ENCODE peak calls at places on chromosome 17, in seven cellular contexts. One of them, this sample, is unnamed.

GRCh38 chr17:45896803-45897693 is 2.7 kb downstream of the MAPT start:
- DNase-seq in uterus: no peak
- DNase-seq in AG09319: no peak
- DNase-seq in testis: no peak
- DNase-seq in progenitor cell of endocrine pancreas: no peak
- DNase-seq in lower leg skin: no peak
- DNase-seq in choroid plexus epithelial cell: no peak
- DNase-seq in this sample: no peak

GRCh38 chr17:51214920-51215319 is 44.9 kb downstream of the MBTD1 start:
- DNase-seq in progenitor cell of endocrine pancreas: no peak
- DNase-seq in testis: no peak
- DNase-seq in choroid plexus epithelial cell: peak
- DNase-seq in lower leg skin: no peak
- DNase-seq in AG09319: no peak
- DNase-seq in uterus: no peak
- DNase-seq in this sample: no peak

GRCh38 chr17:7132511-7133094 is 18.0 kb upstream of the ASGR2 start:
- DNase-seq in testis: no peak
- DNase-seq in progenitor cell of endocrine pancreas: no peak
- DNase-seq in lower leg skin: no peak
- DNase-seq in AG09319: no peak
- DNase-seq in choroid plexus epithelial cell: peak
- DNase-seq in uterus: no peak
- DNase-seq in this sample: no peak

GRCh38 chr17:79941088-79942010 is 94.3 kb downstream of the TBC1D16 start:
- DNase-seq in AG09319: no peak
- DNase-seq in testis: no peak
- DNase-seq in choroid plexus epithelial cell: no peak
- DNase-seq in uterus: no peak
- DNase-seq in lower leg skin: no peak
- DNase-seq in progenitor cell of endocrine pancreas: no peak
- DNase-seq in this sample: no peak

GRCh38 chr17:36183001-36183810 is 6.8 kb upstream of the TBC1D3B start:
- DNase-seq in uterus: peak
- DNase-seq in testis: peak
- DNase-seq in progenitor cell of endocrine pancreas: peak
- DNase-seq in choroid plexus epithelial cell: peak
- DNase-seq in AG09319: peak
- DNase-seq in lower leg skin: no peak
- DNase-seq in this sample: no peak

GRCh38 chr17:80825471-80826345 is 165.9 kb upstream of the CHMP6 start:
- DNase-seq in lower leg skin: no peak
- DNase-seq in choroid plexus epithelial cell: no peak
- DNase-seq in testis: no peak
- DNase-seq in uterus: no peak
- DNase-seq in progenitor cell of endocrine pancreas: no peak
- DNase-seq in AG09319: no peak
- DNase-seq in this sample: no peak

GRCh38 chr17:58969612-58970011 is 137.1 kb downstream of the TRIM37 start:
- DNase-seq in AG09319: no peak
- DNase-seq in uterus: no peak
- DNase-seq in progenitor cell of endocrine pancreas: no peak
- DNase-seq in lower leg skin: no peak
- DNase-seq in choroid plexus epithelial cell: no peak
- DNase-seq in testis: no peak
- DNase-seq in this sample: no peak

GRCh38 chr17:30808785-30809286 is 15.7 kb downstream of the CRLF3 start:
- DNase-seq in testis: no peak
- DNase-seq in lower leg skin: no peak
- DNase-seq in progenitor cell of endocrine pancreas: no peak
- DNase-seq in choroid plexus epithelial cell: peak
- DNase-seq in uterus: no peak
- DNase-seq in AG09319: no peak
- DNase-seq in this sample: no peak

GRCh38 chr17:76149214-76149613 is 8.2 kb upstream of the FOXJ1 start:
- DNase-seq in choroid plexus epithelial cell: no peak
- DNase-seq in AG09319: no peak
- DNase-seq in lower leg skin: no peak
- DNase-seq in uterus: no peak
- DNase-seq in testis: no peak
- DNase-seq in progenitor cell of endocrine pancreas: no peak
- DNase-seq in this sample: no peak

GRCh38 chr17:76148015-76148326 is 6.9 kb upstream of the FOXJ1 start:
- DNase-seq in AG09319: no peak
- DNase-seq in progenitor cell of endocrine pancreas: no peak
- DNase-seq in testis: no peak
- DNase-seq in choroid plexus epithelial cell: no peak
- DNase-seq in lower leg skin: no peak
- DNase-seq in uterus: no peak
- DNase-seq in this sample: no peak

GRCh38 chr17:76146053-76146875 is 5.2 kb upstream of the FOXJ1 start:
- DNase-seq in progenitor cell of endocrine pancreas: no peak
- DNase-seq in choroid plexus epithelial cell: no peak
- DNase-seq in uterus: no peak
- DNase-seq in AG09319: no peak
- DNase-seq in lower leg skin: no peak
- DNase-seq in testis: no peak
- DNase-seq in this sample: no peak

GRCh38 chr17:76145231-76146052 is 4.4 kb upstream of the FOXJ1 start:
- DNase-seq in uterus: no peak
- DNase-seq in choroid plexus epithelial cell: no peak
- DNase-seq in testis: no peak
- DNase-seq in AG09319: no peak
- DNase-seq in progenitor cell of endocrine pancreas: no peak
- DNase-seq in lower leg skin: no peak
- DNase-seq in this sample: no peak

DNA sequence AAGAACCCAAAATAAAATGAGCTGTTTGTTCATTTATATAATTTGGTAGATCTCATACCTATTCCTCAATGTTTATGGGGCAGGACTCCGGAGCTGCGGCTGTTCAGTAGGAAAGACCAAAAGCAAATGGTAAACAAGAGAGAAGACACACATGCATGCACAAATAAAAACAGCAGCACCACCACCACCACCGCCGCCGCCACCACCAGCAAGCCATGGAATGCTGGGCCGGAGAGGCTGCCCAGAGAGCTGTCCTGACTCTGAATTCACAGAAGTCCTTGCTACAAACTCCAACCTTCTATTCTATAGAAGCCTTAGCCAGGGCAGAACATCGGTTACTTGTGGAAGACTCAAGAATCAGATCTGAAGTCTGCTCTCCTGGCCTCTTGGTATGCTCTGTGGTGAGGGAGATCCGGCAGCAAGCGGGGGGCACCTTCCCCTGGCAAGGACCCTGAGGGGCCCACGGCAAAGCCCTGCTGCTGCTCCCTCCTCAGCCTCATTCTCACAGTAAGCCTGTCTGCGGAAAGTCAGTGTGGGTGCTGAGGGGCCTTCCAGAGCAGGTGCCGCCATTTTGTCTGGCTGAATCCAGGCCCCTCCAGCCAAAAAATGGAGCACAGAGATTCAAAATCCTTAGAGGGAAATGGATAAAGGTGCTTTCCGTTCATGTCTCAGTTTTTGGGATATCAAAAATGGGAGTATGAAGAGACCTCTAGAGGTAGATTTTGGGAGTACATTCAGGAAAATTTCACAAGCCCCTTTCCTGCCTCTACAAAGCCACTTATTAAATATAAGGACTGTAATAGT is 6.4 kb upstream of the FOXJ1 start:
- DNase-seq in choroid plexus epithelial cell: peak
- DNase-seq in AG09319: peak
- DNase-seq in lower leg skin: no peak
- DNase-seq in progenitor cell of endocrine pancreas: no peak
- DNase-seq in uterus: no peak
- DNase-seq in testis: no peak
- DNase-seq in this sample: no peak
- TF ChIP-seq CTCF in choroid plexus epithelial cell: peak
- TF ChIP-seq CTCF in AG09319: peak
- TF ChIP-seq CTCF in lower leg skin: no peak
- TF ChIP-seq CTCF in progenitor cell of endocrine pancreas: peak
- TF ChIP-seq CTCF in uterus: peak
- TF ChIP-seq CTCF in testis: peak
- TF ChIP-seq CTCF in this sample: no peak

DNA sequence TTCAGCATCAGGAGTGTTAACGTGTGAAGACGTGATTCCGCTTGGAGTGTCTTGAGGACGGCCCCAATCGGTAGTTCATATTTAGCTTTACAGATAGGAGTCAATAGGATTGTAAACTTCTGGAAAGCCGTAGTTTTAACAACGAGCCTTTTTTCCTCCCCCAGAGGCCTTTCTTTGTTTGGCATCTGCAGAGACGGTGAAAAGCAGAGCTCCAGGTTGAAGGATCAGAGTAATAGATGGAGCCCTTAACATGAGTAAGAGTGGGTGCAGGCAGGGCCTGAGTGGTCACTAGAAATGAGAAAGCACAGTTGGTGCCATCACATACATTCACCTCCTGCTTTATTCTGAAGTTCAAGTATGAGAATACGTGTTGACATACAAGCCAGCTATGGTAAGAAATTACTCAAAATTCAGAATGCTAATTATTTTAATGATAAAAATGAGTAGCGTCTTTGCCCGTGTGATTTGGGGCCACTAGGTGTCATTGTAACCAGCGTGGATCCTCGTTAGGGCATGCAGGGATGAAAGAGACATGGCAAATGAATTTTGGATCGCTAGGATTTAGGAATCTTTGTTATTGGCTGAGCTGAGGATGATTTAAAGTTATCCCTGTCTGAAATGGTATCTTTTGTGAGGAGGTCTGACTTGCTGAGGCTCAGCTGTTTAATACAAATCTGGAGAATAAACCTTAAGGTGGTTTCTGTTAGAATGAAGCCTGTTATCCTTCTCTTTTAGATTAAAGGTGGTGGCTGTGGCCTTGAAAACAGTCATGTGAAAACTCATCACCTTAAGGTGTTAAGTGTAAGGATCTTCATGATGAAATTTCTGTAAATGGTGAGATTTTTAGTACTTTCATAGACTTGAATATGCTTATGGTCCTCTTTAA is 18.6 kb downstream of the PRCD start:
- DNase-seq in testis: no peak
- DNase-seq in progenitor cell of endocrine pancreas: no peak
- DNase-seq in uterus: no peak
- DNase-seq in AG09319: no peak
- DNase-seq in lower leg skin: no peak
- DNase-seq in choroid plexus epithelial cell: peak
- DNase-seq in this sample: no peak
- TF ChIP-seq CTCF in testis: peak
- TF ChIP-seq CTCF in progenitor cell of endocrine pancreas: peak
- TF ChIP-seq CTCF in uterus: peak
- TF ChIP-seq CTCF in AG09319: peak
- TF ChIP-seq CTCF in lower leg skin: no peak
- TF ChIP-seq CTCF in choroid plexus epithelial cell: peak
- TF ChIP-seq CTCF in this sample: no peak

GRCh38 chr17:74214642-74215331 is 1.4 kb downstream of the TTYH2 start:
- DNase-seq in choroid plexus epithelial cell: no peak
- DNase-seq in lower leg skin: no peak
- DNase-seq in testis: no peak
- DNase-seq in AG09319: no peak
- DNase-seq in progenitor cell of endocrine pancreas: no peak
- DNase-seq in uterus: no peak
- DNase-seq in this sample: no peak

GRCh38 chr17:74211929-74212261 is 1.5 kb upstream of the TTYH2 start:
- DNase-seq in AG09319: no peak
- DNase-seq in progenitor cell of endocrine pancreas: no peak
- DNase-seq in uterus: no peak
- DNase-seq in testis: peak
- DNase-seq in lower leg skin: no peak
- DNase-seq in choroid plexus epithelial cell: peak
- DNase-seq in this sample: no peak

GRCh38 chr17:74213897-74214386 is 571 bp downstream of the TTYH2 start:
- DNase-seq in progenitor cell of endocrine pancreas: no peak
- DNase-seq in uterus: peak
- DNase-seq in choroid plexus epithelial cell: no peak
- DNase-seq in AG09319: no peak
- DNase-seq in testis: no peak
- DNase-seq in lower leg skin: no peak
- DNase-seq in this sample: no peak

GRCh38 chr17:74212262-74212912 is 984 bp upstream of the TTYH2 start:
- DNase-seq in choroid plexus epithelial cell: no peak
- DNase-seq in testis: peak
- DNase-seq in uterus: no peak
- DNase-seq in AG09319: no peak
- DNase-seq in progenitor cell of endocrine pancreas: no peak
- DNase-seq in lower leg skin: no peak
- DNase-seq in this sample: no peak

DNA sequence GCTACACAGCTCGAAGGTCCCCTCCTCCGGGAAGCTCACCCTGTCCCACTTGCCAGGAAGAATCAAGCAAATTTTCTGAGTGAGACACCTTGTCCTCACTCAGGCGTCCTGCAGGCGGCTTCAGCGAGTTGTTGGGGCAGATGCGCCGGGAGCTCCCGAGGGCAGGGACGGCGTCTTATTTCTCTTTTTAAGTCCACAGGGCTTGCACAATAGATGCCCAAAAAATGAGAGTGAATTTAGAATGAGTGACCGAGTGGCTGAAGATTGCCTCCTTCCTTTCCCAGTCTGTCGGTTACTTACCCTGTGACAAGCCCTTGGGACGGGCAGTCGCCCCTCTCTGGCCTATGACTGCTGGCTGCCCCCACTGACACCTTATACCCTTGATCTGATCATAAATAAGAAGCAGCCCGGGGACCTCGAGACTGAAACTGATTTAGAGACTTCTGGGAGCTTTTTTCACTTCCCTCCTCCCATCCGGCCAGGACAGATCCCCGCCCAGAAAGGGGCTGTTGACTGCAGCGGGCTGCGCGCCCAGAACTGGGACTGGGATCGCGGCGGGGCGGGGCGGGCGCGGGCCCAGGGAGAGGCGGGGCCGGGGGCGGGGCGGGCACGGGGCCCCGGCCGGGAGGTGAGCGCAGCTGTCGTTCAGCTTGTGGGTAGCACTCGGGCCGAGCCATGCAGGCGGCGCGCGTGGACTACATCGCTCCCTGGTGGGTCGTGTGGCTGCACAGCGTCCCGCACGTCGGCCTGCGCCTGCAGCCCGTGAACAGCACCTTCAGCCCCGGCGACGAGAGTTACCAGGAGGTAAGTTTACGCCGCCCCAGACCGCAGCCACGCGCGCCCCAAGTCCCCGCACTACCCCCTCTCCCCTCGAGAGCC is at the start of gene TTYH2:
- DNase-seq in lower leg skin: peak
- DNase-seq in choroid plexus epithelial cell: peak
- DNase-seq in uterus: peak
- DNase-seq in testis: peak
- DNase-seq in progenitor cell of endocrine pancreas: peak
- DNase-seq in AG09319: peak
- DNase-seq in this sample: peak
- TF ChIP-seq CTCF in lower leg skin: no peak
- TF ChIP-seq CTCF in choroid plexus epithelial cell: peak
- TF ChIP-seq CTCF in uterus: peak
- TF ChIP-seq CTCF in testis: peak
- TF ChIP-seq CTCF in progenitor cell of endocrine pancreas: peak
- TF ChIP-seq CTCF in AG09319: peak
- TF ChIP-seq CTCF in this sample: no peak

DNA sequence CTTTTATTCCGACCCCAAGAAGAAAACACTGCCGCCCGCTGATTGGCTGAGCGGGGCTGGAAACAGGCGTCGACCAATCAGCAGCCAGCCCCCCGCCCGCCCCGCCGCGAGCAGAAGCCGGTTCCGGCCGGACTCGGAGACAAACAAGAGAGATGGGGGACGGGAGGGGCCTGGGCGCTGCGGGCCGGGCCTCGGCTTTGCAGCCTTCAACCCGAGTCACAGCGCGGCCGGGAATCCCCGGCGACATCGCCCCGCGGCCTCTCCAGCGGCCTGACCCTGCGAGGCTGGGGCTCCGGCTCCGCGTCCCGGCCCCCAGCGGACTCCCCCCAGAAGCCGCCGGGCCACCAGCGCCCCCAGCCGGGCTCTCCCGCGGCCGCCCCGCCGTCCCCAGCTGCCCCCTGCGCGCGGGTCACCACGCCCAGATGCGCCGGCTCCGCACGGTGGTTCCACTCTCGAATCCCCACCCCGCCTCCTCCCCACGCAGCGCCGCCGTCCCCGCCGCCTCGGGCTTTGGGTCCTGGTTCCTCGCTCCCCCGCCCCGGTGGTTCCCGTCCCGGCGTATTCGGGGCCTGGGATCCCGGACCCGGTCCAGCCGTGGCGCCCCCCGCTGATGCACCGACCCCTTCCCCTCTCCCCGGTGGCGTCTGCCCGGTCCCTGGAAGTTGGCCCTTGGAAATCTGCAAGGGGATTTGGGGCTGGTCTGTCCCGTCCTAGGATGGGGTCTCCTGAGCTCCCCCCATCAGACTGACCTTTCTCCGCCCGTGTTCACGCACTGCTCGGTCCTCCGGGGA is 417 bp upstream of the SLC43A2 start:
- DNase-seq in lower leg skin: peak
- DNase-seq in choroid plexus epithelial cell: peak
- DNase-seq in testis: peak
- DNase-seq in uterus: peak
- DNase-seq in progenitor cell of endocrine pancreas: peak
- DNase-seq in AG09319: peak
- DNase-seq in this sample: peak
- TF ChIP-seq CTCF in lower leg skin: no peak
- TF ChIP-seq CTCF in choroid plexus epithelial cell: no peak
- TF ChIP-seq CTCF in testis: peak
- TF ChIP-seq CTCF in uterus: peak
- TF ChIP-seq CTCF in progenitor cell of endocrine pancreas: peak
- TF ChIP-seq CTCF in AG09319: no peak
- TF ChIP-seq CTCF in this sample: no peak